ENCODE peak calls at places on chromosomes 1 and 21, in four cellular contexts. P, R, B and X are unnamed samples.
A peak's percentile ranks its signal among the peaks of the same experiment; 100 is the strongest.

GRCh38 chr1:168146160-168146539 is 9.4 kb upstream of the GPR161 start:
- DNase-seq in P (no peak), B (no peak), R (no peak), X (no peak)

GRCh38 chr1:103171041-103171590 is 62.8 kb upstream of the COL11A1 start:
- DNase-seq in P (no peak), R (no peak), B (no peak), X (no peak)

GRCh38 chr1:154951901-154952657 is 3.8 kb downstream of the PBXIP1 start:
- DNase-seq in B (no peak), R (no peak), P (no peak), X (no peak)

GRCh38 chr1:152884506-152884905 is 6.4 kb downstream of the SMCP start:
- DNase-seq in R (no peak), B (no peak), P (no peak), X (no peak)

GRCh38 chr1:28091043-28091781 is 2.8 kb upstream of the EYA3 start:
- DNase-seq in B (peak; percentile 65), P (peak; percentile 80), R (peak; percentile 62), X (peak; percentile 61)

GRCh38 chr1:21783679-21784603 is 992 bp upstream of the USP48 start:
- DNase-seq in P (peak; percentile 97), B (peak; percentile 84), R (peak; percentile 84), X (peak; percentile 97)

GRCh38 chr1:31239653-31240241 is at the start of gene NKAIN1:
- DNase-seq in B (no peak), R (peak; percentile 44), P (peak; percentile 67), X (no peak)

GRCh38 chr1:165152727-165153126 is 203.8 kb downstream of the LMX1A start:
- DNase-seq in B (no peak), R (no peak), P (peak; percentile 33), X (peak; percentile 6)

GRCh38 chr21:26686278-26686677 is 113.2 kb upstream of the CYYR1 start:
- DNase-seq in B (no peak), R (no peak), P (peak; percentile 22), X (no peak)

GRCh38 chr1:88802404-88802803 is 89.0 kb downstream of the GTF2B start:
- DNase-seq in R (no peak), P (no peak), B (no peak), X (no peak)

GRCh38 chr1:77545970-77546369 is 136.5 kb downstream of the ZZZ3 start:
- DNase-seq in R (no peak), P (no peak), B (no peak), X (no peak)

GRCh38 chr1:118786454-118787155 is 201.5 kb downstream of the TBX15 start:
- DNase-seq in B (no peak), P (no peak), R (no peak), X (no peak)

GRCh38 chr1:118783095-118783758 is 204.9 kb downstream of the TBX15 start:
- DNase-seq in R (no peak), P (no peak), B (no peak), X (no peak)

GRCh38 chr1:118788372-118788955 is 199.7 kb downstream of the TBX15 start:
- DNase-seq in R (no peak), P (no peak), B (no peak), X (no peak)

GRCh38 chr1:118791094-118791691 is 196.9 kb downstream of the TBX15 start:
- DNase-seq in B (no peak), P (no peak), R (no peak), X (no peak)

GRCh38 chr1:118785246-118785645 is 202.9 kb downstream of the TBX15 start:
- DNase-seq in R (no peak), B (no peak), P (no peak), X (no peak)
- TF ChIP-seq NR2C2 in R (no peak), B (no peak), P (no peak), X (no peak)

DNA sequence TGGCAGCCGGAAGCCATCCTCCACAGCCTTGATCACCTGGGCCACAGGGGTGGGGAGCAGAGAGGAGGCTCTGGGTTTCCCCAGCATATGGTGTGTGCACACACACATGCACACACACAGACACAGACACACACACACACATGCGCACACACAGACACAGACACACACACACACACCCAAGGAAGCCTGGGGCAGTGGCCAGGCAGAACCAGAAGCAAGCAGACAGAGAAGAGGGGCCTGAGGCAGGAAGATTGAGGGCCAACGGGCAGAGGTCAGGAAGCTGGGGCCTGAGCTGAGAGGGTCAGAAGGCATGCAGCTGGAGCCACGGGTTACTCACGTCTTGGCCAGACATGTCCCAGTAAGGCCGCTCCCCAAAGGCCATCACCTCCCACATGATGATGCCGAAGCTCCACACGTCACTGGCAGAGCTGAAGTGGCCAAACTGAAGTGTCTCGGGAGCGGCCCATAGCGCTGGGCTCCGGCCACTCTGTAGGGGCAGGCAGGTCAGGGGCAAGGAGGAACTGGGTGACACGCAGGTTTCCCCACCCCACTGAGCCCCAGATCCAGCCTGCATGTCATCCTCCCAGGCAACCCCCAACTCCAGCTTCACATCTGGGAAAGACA is 27.4 kb downstream of the CDCA8 start:
- DNase-seq in B (no peak), P (no peak), R (no peak), X (no peak)
- TF ChIP-seq NR2C2 in B (no peak), P (no peak), R (no peak), X (no peak)

GRCh38 chr1:46067652-46068051 is 64.8 kb downstream of the PIK3R3 start:
- DNase-seq in P (no peak), R (no peak), B (no peak), X (no peak)
- TF ChIP-seq NR2C2 in P (no peak), R (no peak), B (no peak), X (no peak)

GRCh38 chr1:237296861-237297260 is 254.9 kb downstream of the RYR2 start:
- DNase-seq in B (no peak), P (no peak), R (no peak), X (no peak)
- TF ChIP-seq NR2C2 in B (no peak), P (no peak), R (no peak), X (no peak)

GRCh38 chr1:211646566-211646965 is 28.9 kb downstream of the NEK2 start:
- DNase-seq in B (no peak), R (no peak), P (no peak), X (no peak)

GRCh38 chr1:211648980-211649934 is 26.2 kb downstream of the NEK2 start:
- DNase-seq in B (no peak), R (peak; percentile 51), P (peak; percentile 47), X (peak; percentile 68)

GRCh38 chr1:211650922-211651303 is 24.5 kb downstream of the NEK2 start:
- DNase-seq in R (no peak), B (no peak), P (no peak), X (no peak)

GRCh38 chr1:211647666-211648065 is 27.8 kb downstream of the NEK2 start:
- DNase-seq in P (no peak), R (no peak), B (no peak), X (no peak)

DNA sequence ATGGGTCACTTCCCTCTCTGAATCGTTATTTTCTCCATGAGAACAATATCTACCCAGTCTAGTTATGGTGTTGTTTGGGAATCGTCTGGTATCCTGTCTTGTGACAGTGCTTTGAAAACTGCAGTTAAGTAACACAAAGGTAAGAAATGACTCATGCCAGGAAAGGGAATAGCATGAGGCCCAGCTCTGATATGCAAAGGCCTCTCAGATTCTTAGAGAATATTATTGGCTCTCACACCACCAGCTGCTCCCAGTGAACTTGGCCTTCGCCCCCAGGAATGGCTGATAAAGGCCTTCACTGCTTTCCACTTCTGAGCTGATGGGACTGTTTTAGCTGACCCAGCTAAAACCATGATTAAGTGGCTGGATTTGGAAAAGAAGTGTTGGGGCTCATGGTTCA is 27.1 kb downstream of the NEK2 start:
- DNase-seq in R (no peak), P (no peak), B (no peak), X (peak; percentile 89)
- TF ChIP-seq NR2C2 in R (no peak), P (no peak), B (no peak), X (no peak)

GRCh38 chr21:25582888-25583287 is 24.4 kb downstream of the MRPL39 start:
- DNase-seq in R (no peak), P (no peak), B (no peak), X (no peak)
- TF ChIP-seq NR2C2 in R (no peak), P (no peak), B (no peak), X (no peak)

GRCh38 chr1:181849071-181849470 is 212.4 kb downstream of the ZNF648 start:
- DNase-seq in R (no peak), B (no peak), P (no peak), X (no peak)

GRCh38 chr1:181846001-181846645 is 215.4 kb downstream of the ZNF648 start:
- DNase-seq in R (no peak), P (no peak), B (no peak), X (no peak)

GRCh38 chr1:181846681-181847080 is 214.8 kb downstream of the ZNF648 start:
- DNase-seq in R (no peak), P (no peak), B (no peak), X (no peak)
- TF ChIP-seq NR2C2 in R (no peak), P (no peak), B (no peak), X (no peak)

GRCh38 chr1:98660941-98661543 is 479 bp upstream of the SNX7 start:
- DNase-seq in R (no peak), P (no peak), B (no peak), X (no peak)
- TF ChIP-seq NR2C2 in R (no peak), P (no peak), B (no peak), X (no peak)